ENCODE peak calls at places on chromosomes 13 and 19, in nine cellular contexts. I is gastrocnemius medialis, Y is heart left ventricle, A is H54, G is lower leg skin, K is thyroid gland, W is A549, Z is body of pancreas, H is tibial nerve. B is an unnamed sample.

GRCh38 chr19:39265321-39265916 is 2.8 kb upstream of the IFNL2 start:
- DNase-seq in K (no peak), W (peak), Y (no peak), Z (no peak), A (no peak), G (no peak), H (no peak), I (no peak), B (no peak)

GRCh38 chr13:109708014-109708617 is 78.3 kb downstream of the IRS2 start:
- DNase-seq in G (no peak), A (no peak), K (no peak), Y (no peak), Z (no peak), I (no peak), H (no peak), W (no peak), B (no peak)

GRCh38 chr19:38837656-38838121 is 6.1 kb upstream of the ECH1 start:
- DNase-seq in H (no peak), W (peak), I (no peak), K (no peak), A (no peak), G (no peak), Z (no peak), Y (no peak), B (no peak)

GRCh38 chr19:30473334-30473867 is 101.2 kb downstream of the ZNF536 start:
- DNase-seq in K (no peak), W (no peak), G (no peak), Y (no peak), A (no peak), Z (no peak), H (no peak), I (no peak), B (no peak)

GRCh38 chr13:24269803-24270202 is 39.6 kb upstream of the C1QTNF9 start:
- DNase-seq in G (no peak), A (no peak), H (no peak), W (no peak), Y (no peak), I (no peak), Z (no peak), K (no peak), B (no peak)

GRCh38 chr13:113860579-113861432 is 3.1 kb downstream of the GAS6 start:
- DNase-seq in Y (no peak), I (no peak), W (no peak), H (no peak), K (peak), Z (peak), G (no peak), A (no peak), B (no peak)

GRCh38 chr13:25286308-25286968 is 850 bp downstream of the MTMR6 start:
- DNase-seq in I (no peak), K (peak), H (peak), A (no peak), W (no peak), Y (no peak), G (no peak), Z (no peak), B (no peak)

GRCh38 chr19:35882074-35882832 is 13.9 kb downstream of the APLP1 start:
- DNase-seq in K (peak), H (peak), I (no peak), Z (peak), W (peak), A (peak), Y (peak), G (peak), B (no peak)

GRCh38 chr19:2415281-2415972 is 12.0 kb downstream of the TIMM13 start:
- DNase-seq in I (no peak), H (no peak), Z (no peak), W (no peak), G (no peak), Y (no peak), K (no peak), A (no peak), B (no peak)

GRCh38 chr13:72536668-72537399 is 190.6 kb downstream of the MZT1 start:
- DNase-seq in A (no peak), Z (no peak), Y (no peak), G (no peak), I (no peak), H (no peak), K (peak), W (no peak), B (no peak)

GRCh38 chr13:19960673-19961015 is 2.1 kb downstream of the ZMYM2 start:
- DNase-seq in G (no peak), W (no peak), K (no peak), H (no peak), Y (no peak), Z (no peak), A (no peak), I (no peak), B (no peak)

GRCh38 chr13:24997367-24997967 is 98.5 kb upstream of the PABPC3 start:
- DNase-seq in I (no peak), W (peak), A (no peak), G (no peak), K (no peak), Z (no peak), H (peak), Y (no peak), B (no peak)

GRCh38 chr13:74103970-74104555 is 30.1 kb downstream of the KLF12 start:
- DNase-seq in H (no peak), I (no peak), K (no peak), G (no peak), Z (no peak), W (no peak), Y (no peak), A (no peak), B (no peak)

GRCh38 chr19:46821512-46822359 is 28.9 kb downstream of the AP2S1 start:
- DNase-seq in G (no peak), K (no peak), Y (no peak), Z (no peak), I (no peak), H (no peak), A (no peak), W (no peak), B (no peak)

GRCh38 chr13:77300176-77301141 is 26.4 kb downstream of the MYCBP2 start:
- DNase-seq in Y (no peak), K (no peak), H (no peak), A (no peak), G (no peak), Z (no peak), I (no peak), W (peak), B (no peak)

GRCh38 chr13:31327157-31327556 is 127.4 kb downstream of the B3GLCT start:
- DNase-seq in W (no peak), G (no peak), Z (no peak), Y (no peak), H (no peak), I (no peak), K (no peak), A (no peak), B (no peak)

GRCh38 chr13:30376426-30377311 is 45.6 kb upstream of the UBE2L5 start:
- DNase-seq in W (no peak), G (no peak), K (peak), Y (no peak), A (no peak), Z (no peak), I (no peak), H (no peak), B (peak)

GRCh38 chr19:23823952-23824389 is 65.3 kb upstream of the ZNF681 start:
- DNase-seq in Y (no peak), G (no peak), H (no peak), A (no peak), I (no peak), Z (no peak), K (no peak), W (peak), B (peak)

GRCh38 chr19:3618144-3618810 is 8.3 kb downstream of the CACTIN start:
- DNase-seq in Z (peak), G (no peak), Y (peak), A (no peak), K (peak), I (no peak), H (peak), W (peak), B (peak)

GRCh38 chr13:28475916-28476725 is 18.8 kb downstream of the FLT1 start:
- DNase-seq in A (no peak), Z (no peak), H (no peak), W (peak), K (no peak), G (no peak), Y (no peak), I (no peak), B (no peak)

GRCh38 chr13:61138857-61139256 is 276.8 kb downstream of the PCDH20 start:
- DNase-seq in G (no peak), Z (no peak), A (no peak), W (no peak), H (no peak), K (no peak), Y (no peak), I (no peak), B (no peak)

GRCh38 chr13:91347996-91348905 is 764 bp downstream of the MIR17HG start:
- DNase-seq in K (peak), Z (peak), I (no peak), G (peak), Y (peak), A (peak), H (peak), W (peak), B (peak)

GRCh38 chr19:3333662-3334061 is 32.7 kb upstream of the NFIC start:
- DNase-seq in Y (no peak), A (no peak), I (no peak), G (no peak), H (no peak), Z (no peak), W (no peak), K (no peak), B (no peak)

GRCh38 chr13:31042501-31043165 is 110.2 kb downstream of the TEX26 start:
- DNase-seq in W (no peak), H (no peak), I (no peak), Z (no peak), A (no peak), G (no peak), K (no peak), Y (no peak), B (no peak)

GRCh38 chr19:51873097-51873496 is 14.7 kb downstream of the ZNF577 start:
- DNase-seq in Z (no peak), Y (no peak), W (no peak), G (no peak), K (no peak), I (no peak), H (no peak), A (no peak), B (no peak)

GRCh38 chr13:79531542-79532239 is 50.7 kb downstream of the NDFIP2 start:
- DNase-seq in K (no peak), G (no peak), Z (no peak), W (no peak), A (no peak), H (no peak), Y (no peak), I (no peak), B (no peak)

GRCh38 chr13:97257800-97258799 is 36.0 kb downstream of the MBNL2 start:
- DNase-seq in A (peak), H (peak), I (peak), W (peak), Y (peak), Z (peak), G (peak), K (no peak), B (no peak)

GRCh38 chr19:53553865-53554791 is 16.2 kb downstream of the ZNF331 start:
- DNase-seq in Y (peak), G (peak), W (peak), A (peak), I (peak), H (peak), Z (peak), K (peak), B (peak)

GRCh38 chr19:54209058-54209747 is 8.5 kb downstream of the RPS9 start:
- DNase-seq in G (no peak), Y (no peak), A (peak), K (no peak), Z (peak), W (peak), H (no peak), I (no peak), B (no peak)

GRCh38 chr19:55165952-55166529 is 372 bp downstream of the DNAAF3 start:
- DNase-seq in A (peak), H (no peak), I (no peak), W (peak), Z (peak), G (no peak), Y (peak), K (peak), B (no peak)

GRCh38 chr19:1001538-1002166 is 1.4 kb downstream of the GRIN3B start:
- DNase-seq in Y (peak), H (no peak), G (no peak), I (no peak), Z (peak), K (peak), A (peak), W (peak), B (peak)

GRCh38 chr13:37138917-37139316 is 33.5 kb upstream of the CSNK1A1L start:
- DNase-seq in W (no peak), Y (no peak), G (no peak), A (no peak), H (no peak), I (no peak), K (no peak), Z (no peak), B (no peak)

GRCh38 chr19:45560686-45561085 is 23.9 kb downstream of the OPA3 start:
- DNase-seq in Y (no peak), W (no peak), G (no peak), A (no peak), H (no peak), Z (no peak), I (no peak), K (no peak), B (no peak)

GRCh38 chr19:47507031-47507430 is 7.8 kb downstream of the NAPA start:
- DNase-seq in Y (peak), Z (peak), K (peak), G (no peak), H (no peak), I (no peak), W (no peak), A (no peak), B (no peak)

GRCh38 chr13:51222510-51223283 is 499 bp downstream of the FAM124A start:
- DNase-seq in I (no peak), Y (no peak), W (peak), A (no peak), Z (no peak), H (peak), K (no peak), G (no peak), B (no peak)

GRCh38 chr19:35135389-35135909 is 590 bp upstream of the LGI4 start:
- DNase-seq in A (peak), W (peak), Z (peak), K (peak), H (peak), I (peak), G (no peak), Y (peak), B (peak)

GRCh38 chr13:45219938-45220375 is 19.1 kb upstream of the KCTD4 start:
- DNase-seq in K (no peak), I (no peak), Y (no peak), Z (no peak), H (no peak), A (no peak), W (peak), G (no peak), B (no peak)

GRCh38 chr13:25469179-25469545 is 97.4 kb downstream of the ATP8A2 start:
- DNase-seq in W (no peak), H (no peak), Y (no peak), K (no peak), Z (no peak), G (no peak), I (no peak), A (no peak), B (no peak)

GRCh38 chr19:41351339-41352245 is 2.1 kb downstream of the TGFB1 start:
- DNase-seq in W (no peak), H (peak), A (peak), Z (no peak), G (peak), Y (peak), K (peak), I (no peak), B (peak)

GRCh38 chr19:12669272-12670158 is 2.9 kb downstream of the WDR83 start:
- DNase-seq in Y (peak), W (peak), A (peak), K (peak), G (peak), I (peak), Z (peak), H (peak), B (no peak)

GRCh38 chr19:12672744-12673143 is 6.1 kb downstream of the WDR83 start:
- DNase-seq in A (no peak), Z (no peak), K (no peak), I (no peak), Y (no peak), H (no peak), G (no peak), W (no peak), B (no peak)

GRCh38 chr19:12668937-12669271 is 2.3 kb downstream of the WDR83 start:
- DNase-seq in A (no peak), Y (peak), H (peak), W (peak), Z (peak), I (peak), G (peak), K (peak), B (no peak)

GRCh38 chr19:12668346-12668745 is 1.7 kb downstream of the WDR83 start:
- DNase-seq in Y (no peak), K (no peak), W (no peak), G (no peak), Z (no peak), H (no peak), A (no peak), I (no peak), B (no peak)

GRCh38 chr19:12670159-12670928 is 3.7 kb downstream of the WDR83 start:
- DNase-seq in I (no peak), Z (no peak), K (no peak), Y (no peak), H (no peak), A (no peak), W (no peak), G (no peak), B (no peak)
- TF ChIP-seq POLR2A in I (no peak), Z (no peak), K (no peak), Y (no peak), H (no peak), A (peak), W (no peak), G (no peak), B (no peak)

DNA sequence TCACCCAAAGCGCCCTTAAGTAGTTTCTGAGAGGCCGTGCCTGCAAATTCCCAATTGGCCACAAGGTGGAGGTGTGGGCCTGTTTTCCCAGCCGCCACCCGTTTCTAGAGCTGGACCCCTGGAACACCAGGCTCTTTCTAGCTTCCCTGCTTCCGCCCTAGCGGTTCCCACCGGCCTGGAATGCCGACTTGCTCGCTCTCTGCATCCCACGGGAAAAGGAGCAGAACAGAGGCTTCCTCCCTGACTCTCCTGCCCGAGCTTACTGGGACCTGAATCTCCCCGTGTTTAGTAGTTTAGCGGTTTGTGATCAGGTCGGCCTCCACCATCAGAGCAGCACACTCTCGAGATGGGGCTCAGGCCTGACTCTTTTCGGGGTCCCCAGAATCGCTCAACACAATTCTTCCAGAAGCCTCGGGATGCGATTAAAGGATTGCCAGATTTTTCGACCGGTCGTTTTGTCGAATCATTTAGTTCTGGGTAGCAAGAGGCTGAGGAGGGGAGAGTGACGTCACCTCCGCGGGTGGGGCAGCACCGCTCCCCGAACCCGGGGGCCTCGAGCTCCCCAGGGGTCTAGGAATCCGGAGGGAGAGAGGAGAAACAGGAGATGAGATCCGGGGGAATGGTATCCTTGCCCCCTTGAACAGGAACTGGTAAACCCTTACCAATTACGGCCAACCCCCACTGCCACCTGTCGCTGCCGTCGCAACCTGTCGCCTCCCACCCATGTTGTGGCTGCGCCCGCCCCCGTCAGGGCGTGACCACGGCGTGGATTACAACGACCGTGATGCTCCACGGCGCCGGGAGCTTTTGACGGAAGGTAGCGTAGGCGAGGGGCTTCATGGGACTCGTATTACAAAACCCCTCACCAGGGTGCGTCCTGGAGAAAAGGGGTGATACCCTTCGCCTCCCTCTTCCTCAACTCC is 8.0 kb downstream of the NAPSA start:
- DNase-seq in I (no peak), A (peak), G (peak), Z (peak), K (peak), Y (peak), W (peak), H (peak), B (peak)
- TF ChIP-seq POLR2A in I (peak), A (peak), G (no peak), Z (no peak), K (peak), Y (no peak), W (no peak), H (peak), B (peak)

DNA sequence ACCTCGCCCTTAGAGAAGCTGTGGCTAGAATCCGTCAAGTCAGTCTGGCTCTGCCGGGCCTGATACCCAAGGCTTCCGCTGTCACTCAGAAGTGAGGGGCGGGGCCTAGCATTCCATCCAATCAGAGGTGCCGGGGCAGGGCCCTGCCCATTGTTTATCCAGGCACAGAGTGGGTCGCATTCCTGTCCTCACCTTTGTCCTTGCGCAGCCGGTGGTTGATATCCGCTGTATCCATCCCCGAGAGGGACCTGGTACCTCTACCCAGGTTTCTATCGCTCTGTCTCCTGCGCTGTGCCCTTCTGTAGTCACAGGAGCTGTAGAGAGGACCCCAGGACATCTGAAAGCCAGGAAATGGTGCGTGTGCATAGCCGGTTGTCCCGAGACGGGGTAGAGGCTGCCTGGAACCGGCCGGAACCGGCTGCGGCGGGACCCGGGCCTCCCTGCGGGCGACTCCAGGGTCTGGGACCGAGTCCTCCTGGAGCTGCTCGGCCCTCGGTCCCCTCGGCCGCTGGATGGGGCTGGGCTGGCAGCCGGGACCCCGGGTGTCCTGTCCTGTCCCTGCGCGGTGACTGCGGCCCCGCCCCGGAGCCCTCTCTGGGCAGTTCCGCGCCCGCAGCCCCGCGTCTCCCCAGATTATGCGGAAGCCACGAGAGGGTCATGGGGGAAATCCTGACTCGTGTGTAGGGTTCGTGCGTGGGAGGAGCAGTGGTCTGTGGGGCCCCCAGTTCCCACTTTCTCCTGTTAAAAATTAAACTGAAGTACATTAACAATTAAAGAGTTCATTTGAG is at the start of gene ZNF763:
- DNase-seq in Y (peak), H (peak), G (peak), W (no peak), Z (peak), I (peak), K (peak), A (peak), B (peak)
- TF ChIP-seq POLR2A in Y (no peak), H (peak), G (no peak), W (no peak), Z (no peak), I (peak), K (peak), A (no peak), B (peak)

GRCh38 chr19:18278521-18279265 is 2.7 kb downstream of the JUND start:
- DNase-seq in Y (no peak), Z (peak), G (no peak), W (peak), H (no peak), I (no peak), K (no peak), A (no peak), B (no peak)
- TF ChIP-seq POLR2A in Y (no peak), Z (peak), G (no peak), W (no peak), H (no peak), I (no peak), K (no peak), A (no peak), B (peak)

B was measured in GM12891.